ENCODE peak calls at places on chromosomes 3 and 15, in seven cellular contexts. One of them, this sample, is unnamed.

GRCh38 chr3:183885766-183886165 is 1.1 kb upstream of the PARL start:
- DNase-seq in AG08396: no peak
- DNase-seq in stimulated activated CD4-positive, alpha-beta T cell treated with anti-CD3 and anti-CD28 coated beads, Interleukin-15, amount 100 ng/mL, for 24 hours: no peak
- DNase-seq in fibroblast of lung: no peak
- DNase-seq in globus pallidus: no peak
- DNase-seq in IMR-90: no peak
- DNase-seq in activated CD4-positive, alpha-beta memory T cell treated with anti-CD3 and anti-CD28 coated beads, Interleukin-2, amount 10 ng/mL, durations not matched to agents 7 days and 5 days: no peak
- DNase-seq in this sample: no peak

GRCh38 chr15:66862878-66863335 is 160.9 kb downstream of the SMAD6 start:
- DNase-seq in AG08396: peak; percentile 82
- DNase-seq in stimulated activated CD4-positive, alpha-beta T cell treated with anti-CD3 and anti-CD28 coated beads, Interleukin-15, amount 100 ng/mL, for 24 hours: peak; percentile 82
- DNase-seq in fibroblast of lung: peak; percentile 87
- DNase-seq in globus pallidus: peak; percentile 33
- DNase-seq in IMR-90: peak; percentile 87
- DNase-seq in activated CD4-positive, alpha-beta memory T cell treated with anti-CD3 and anti-CD28 coated beads, Interleukin-2, amount 10 ng/mL, durations not matched to agents 7 days and 5 days: peak; percentile 82
- DNase-seq in this sample: peak; percentile 91

GRCh38 chr3:112293368-112294321 is at the start of gene SLC9C1:
- DNase-seq in AG08396: peak; percentile 22
- DNase-seq in stimulated activated CD4-positive, alpha-beta T cell treated with anti-CD3 and anti-CD28 coated beads, Interleukin-15, amount 100 ng/mL, for 24 hours: peak; percentile 38
- DNase-seq in fibroblast of lung: peak; percentile 85
- DNase-seq in globus pallidus: peak; percentile 84
- DNase-seq in IMR-90: peak; percentile 74
- DNase-seq in activated CD4-positive, alpha-beta memory T cell treated with anti-CD3 and anti-CD28 coated beads, Interleukin-2, amount 10 ng/mL, durations not matched to agents 7 days and 5 days: peak; percentile 48
- DNase-seq in this sample: peak; percentile 80

GRCh38 chr3:150469031-150469930 is 61.2 kb downstream of the TSC22D2 start:
- DNase-seq in AG08396: peak; percentile 72
- DNase-seq in stimulated activated CD4-positive, alpha-beta T cell treated with anti-CD3 and anti-CD28 coated beads, Interleukin-15, amount 100 ng/mL, for 24 hours: no peak
- DNase-seq in fibroblast of lung: peak; percentile 77
- DNase-seq in globus pallidus: no peak
- DNase-seq in IMR-90: peak; percentile 98
- DNase-seq in activated CD4-positive, alpha-beta memory T cell treated with anti-CD3 and anti-CD28 coated beads, Interleukin-2, amount 10 ng/mL, durations not matched to agents 7 days and 5 days: no peak
- DNase-seq in this sample: peak; percentile 94

GRCh38 chr3:99929409-99930139 is 111.9 kb downstream of the CMSS1 start:
- DNase-seq in AG08396: peak; percentile 31
- DNase-seq in stimulated activated CD4-positive, alpha-beta T cell treated with anti-CD3 and anti-CD28 coated beads, Interleukin-15, amount 100 ng/mL, for 24 hours: no peak
- DNase-seq in fibroblast of lung: peak; percentile 53
- DNase-seq in globus pallidus: no peak
- DNase-seq in IMR-90: peak; percentile 59
- DNase-seq in activated CD4-positive, alpha-beta memory T cell treated with anti-CD3 and anti-CD28 coated beads, Interleukin-2, amount 10 ng/mL, durations not matched to agents 7 days and 5 days: no peak
- DNase-seq in this sample: peak; percentile 73

GRCh38 chr15:91520848-91521247 is 332.7 kb upstream of the SLCO3A1 start:
- DNase-seq in AG08396: no peak
- DNase-seq in stimulated activated CD4-positive, alpha-beta T cell treated with anti-CD3 and anti-CD28 coated beads, Interleukin-15, amount 100 ng/mL, for 24 hours: no peak
- DNase-seq in fibroblast of lung: no peak
- DNase-seq in globus pallidus: no peak
- DNase-seq in IMR-90: peak; percentile 86
- DNase-seq in activated CD4-positive, alpha-beta memory T cell treated with anti-CD3 and anti-CD28 coated beads, Interleukin-2, amount 10 ng/mL, durations not matched to agents 7 days and 5 days: no peak
- DNase-seq in this sample: no peak

GRCh38 chr15:26967719-26968269 is 3.2 kb upstream of the GABRG3 start:
- DNase-seq in AG08396: no peak
- DNase-seq in stimulated activated CD4-positive, alpha-beta T cell treated with anti-CD3 and anti-CD28 coated beads, Interleukin-15, amount 100 ng/mL, for 24 hours: no peak
- DNase-seq in fibroblast of lung: peak; percentile 21
- DNase-seq in globus pallidus: no peak
- DNase-seq in IMR-90: no peak
- DNase-seq in activated CD4-positive, alpha-beta memory T cell treated with anti-CD3 and anti-CD28 coated beads, Interleukin-2, amount 10 ng/mL, durations not matched to agents 7 days and 5 days: no peak
- DNase-seq in this sample: peak; percentile 81

GRCh38 chr15:40065166-40065565 is 26.2 kb upstream of the SRP14 start:
- DNase-seq in AG08396: no peak
- DNase-seq in stimulated activated CD4-positive, alpha-beta T cell treated with anti-CD3 and anti-CD28 coated beads, Interleukin-15, amount 100 ng/mL, for 24 hours: no peak
- DNase-seq in fibroblast of lung: no peak
- DNase-seq in globus pallidus: no peak
- DNase-seq in IMR-90: no peak
- DNase-seq in activated CD4-positive, alpha-beta memory T cell treated with anti-CD3 and anti-CD28 coated beads, Interleukin-2, amount 10 ng/mL, durations not matched to agents 7 days and 5 days: no peak
- DNase-seq in this sample: no peak

GRCh38 chr3:64445318-64446300 is 220.3 kb upstream of the PRICKLE2 start:
- DNase-seq in AG08396: peak; percentile 72
- DNase-seq in stimulated activated CD4-positive, alpha-beta T cell treated with anti-CD3 and anti-CD28 coated beads, Interleukin-15, amount 100 ng/mL, for 24 hours: peak; percentile 2
- DNase-seq in fibroblast of lung: peak; percentile 42
- DNase-seq in globus pallidus: no peak
- DNase-seq in IMR-90: peak; percentile 28
- DNase-seq in activated CD4-positive, alpha-beta memory T cell treated with anti-CD3 and anti-CD28 coated beads, Interleukin-2, amount 10 ng/mL, durations not matched to agents 7 days and 5 days: no peak
- DNase-seq in this sample: peak; percentile 79

GRCh38 chr3:87120850-87121249 is 106.3 kb upstream of the CHMP2B start:
- DNase-seq in AG08396: no peak
- DNase-seq in stimulated activated CD4-positive, alpha-beta T cell treated with anti-CD3 and anti-CD28 coated beads, Interleukin-15, amount 100 ng/mL, for 24 hours: no peak
- DNase-seq in fibroblast of lung: peak; percentile 3
- DNase-seq in globus pallidus: no peak
- DNase-seq in IMR-90: no peak
- DNase-seq in activated CD4-positive, alpha-beta memory T cell treated with anti-CD3 and anti-CD28 coated beads, Interleukin-2, amount 10 ng/mL, durations not matched to agents 7 days and 5 days: no peak
- DNase-seq in this sample: no peak

GRCh38 chr3:198065897-198066296 is 105.9 kb downstream of the LMLN start:
- DNase-seq in AG08396: no peak
- DNase-seq in stimulated activated CD4-positive, alpha-beta T cell treated with anti-CD3 and anti-CD28 coated beads, Interleukin-15, amount 100 ng/mL, for 24 hours: no peak
- DNase-seq in fibroblast of lung: no peak
- DNase-seq in globus pallidus: no peak
- DNase-seq in IMR-90: no peak
- DNase-seq in activated CD4-positive, alpha-beta memory T cell treated with anti-CD3 and anti-CD28 coated beads, Interleukin-2, amount 10 ng/mL, durations not matched to agents 7 days and 5 days: no peak
- DNase-seq in this sample: no peak

GRCh38 chr15:48352474-48353072 is 21.3 kb downstream of the DUT start:
- DNase-seq in AG08396: peak; percentile 21
- DNase-seq in stimulated activated CD4-positive, alpha-beta T cell treated with anti-CD3 and anti-CD28 coated beads, Interleukin-15, amount 100 ng/mL, for 24 hours: peak; percentile 61
- DNase-seq in fibroblast of lung: peak; percentile 74
- DNase-seq in globus pallidus: peak; percentile 60
- DNase-seq in IMR-90: peak; percentile 69
- DNase-seq in activated CD4-positive, alpha-beta memory T cell treated with anti-CD3 and anti-CD28 coated beads, Interleukin-2, amount 10 ng/mL, durations not matched to agents 7 days and 5 days: peak; percentile 61
- DNase-seq in this sample: peak; percentile 81

GRCh38 chr15:88624156-88624970 is 3.2 kb downstream of the AEN start:
- DNase-seq in AG08396: no peak
- DNase-seq in stimulated activated CD4-positive, alpha-beta T cell treated with anti-CD3 and anti-CD28 coated beads, Interleukin-15, amount 100 ng/mL, for 24 hours: peak; percentile 37
- DNase-seq in fibroblast of lung: peak; percentile 75
- DNase-seq in globus pallidus: peak; percentile 62
- DNase-seq in IMR-90: peak; percentile 61
- DNase-seq in activated CD4-positive, alpha-beta memory T cell treated with anti-CD3 and anti-CD28 coated beads, Interleukin-2, amount 10 ng/mL, durations not matched to agents 7 days and 5 days: peak; percentile 56
- DNase-seq in this sample: peak; percentile 57

GRCh38 chr3:42055291-42055690 is 35.9 kb upstream of the TRAK1 start:
- DNase-seq in AG08396: no peak
- DNase-seq in stimulated activated CD4-positive, alpha-beta T cell treated with anti-CD3 and anti-CD28 coated beads, Interleukin-15, amount 100 ng/mL, for 24 hours: no peak
- DNase-seq in fibroblast of lung: peak; percentile 66
- DNase-seq in globus pallidus: no peak
- DNase-seq in IMR-90: peak; percentile 85
- DNase-seq in activated CD4-positive, alpha-beta memory T cell treated with anti-CD3 and anti-CD28 coated beads, Interleukin-2, amount 10 ng/mL, durations not matched to agents 7 days and 5 days: no peak
- DNase-seq in this sample: no peak

GRCh38 chr15:64356443-64357040 is 569 bp upstream of the CSNK1G1 start:
- DNase-seq in AG08396: peak; percentile 53
- DNase-seq in stimulated activated CD4-positive, alpha-beta T cell treated with anti-CD3 and anti-CD28 coated beads, Interleukin-15, amount 100 ng/mL, for 24 hours: no peak
- DNase-seq in fibroblast of lung: peak; percentile 93
- DNase-seq in globus pallidus: no peak
- DNase-seq in IMR-90: peak; percentile 87
- DNase-seq in activated CD4-positive, alpha-beta memory T cell treated with anti-CD3 and anti-CD28 coated beads, Interleukin-2, amount 10 ng/mL, durations not matched to agents 7 days and 5 days: no peak
- DNase-seq in this sample: no peak

GRCh38 chr15:59762558-59762957 is 73.4 kb upstream of the BNIP2 start:
- DNase-seq in AG08396: no peak
- DNase-seq in stimulated activated CD4-positive, alpha-beta T cell treated with anti-CD3 and anti-CD28 coated beads, Interleukin-15, amount 100 ng/mL, for 24 hours: no peak
- DNase-seq in fibroblast of lung: no peak
- DNase-seq in globus pallidus: no peak
- DNase-seq in IMR-90: no peak
- DNase-seq in activated CD4-positive, alpha-beta memory T cell treated with anti-CD3 and anti-CD28 coated beads, Interleukin-2, amount 10 ng/mL, durations not matched to agents 7 days and 5 days: no peak
- DNase-seq in this sample: no peak

GRCh38 chr15:58701376-58701775 is 48.1 kb downstream of the ADAM10 start:
- DNase-seq in AG08396: no peak
- DNase-seq in stimulated activated CD4-positive, alpha-beta T cell treated with anti-CD3 and anti-CD28 coated beads, Interleukin-15, amount 100 ng/mL, for 24 hours: no peak
- DNase-seq in fibroblast of lung: no peak
- DNase-seq in globus pallidus: no peak
- DNase-seq in IMR-90: no peak
- DNase-seq in activated CD4-positive, alpha-beta memory T cell treated with anti-CD3 and anti-CD28 coated beads, Interleukin-2, amount 10 ng/mL, durations not matched to agents 7 days and 5 days: no peak
- DNase-seq in this sample: no peak

GRCh38 chr3:125644036-125645025 is 49.0 kb upstream of the OSBPL11 start:
- DNase-seq in AG08396: no peak
- DNase-seq in stimulated activated CD4-positive, alpha-beta T cell treated with anti-CD3 and anti-CD28 coated beads, Interleukin-15, amount 100 ng/mL, for 24 hours: no peak
- DNase-seq in fibroblast of lung: peak; percentile 84
- DNase-seq in globus pallidus: peak; percentile 61
- DNase-seq in IMR-90: peak; percentile 8
- DNase-seq in activated CD4-positive, alpha-beta memory T cell treated with anti-CD3 and anti-CD28 coated beads, Interleukin-2, amount 10 ng/mL, durations not matched to agents 7 days and 5 days: no peak
- DNase-seq in this sample: no peak

GRCh38 chr15:100255644-100256043 is 86.1 kb downstream of the ADAMTS17 start:
- DNase-seq in AG08396: no peak
- DNase-seq in stimulated activated CD4-positive, alpha-beta T cell treated with anti-CD3 and anti-CD28 coated beads, Interleukin-15, amount 100 ng/mL, for 24 hours: no peak
- DNase-seq in fibroblast of lung: no peak
- DNase-seq in globus pallidus: no peak
- DNase-seq in IMR-90: no peak
- DNase-seq in activated CD4-positive, alpha-beta memory T cell treated with anti-CD3 and anti-CD28 coated beads, Interleukin-2, amount 10 ng/mL, durations not matched to agents 7 days and 5 days: no peak
- DNase-seq in this sample: no peak

GRCh38 chr3:101954361-101954760 is 105.0 kb downstream of the NFKBIZ start:
- DNase-seq in AG08396: no peak
- DNase-seq in stimulated activated CD4-positive, alpha-beta T cell treated with anti-CD3 and anti-CD28 coated beads, Interleukin-15, amount 100 ng/mL, for 24 hours: no peak
- DNase-seq in fibroblast of lung: no peak
- DNase-seq in globus pallidus: no peak
- DNase-seq in IMR-90: no peak
- DNase-seq in activated CD4-positive, alpha-beta memory T cell treated with anti-CD3 and anti-CD28 coated beads, Interleukin-2, amount 10 ng/mL, durations not matched to agents 7 days and 5 days: no peak
- DNase-seq in this sample: no peak

GRCh38 chr3:46715507-46716175 is 2.0 kb downstream of the PRSS50 start:
- DNase-seq in AG08396: no peak
- DNase-seq in stimulated activated CD4-positive, alpha-beta T cell treated with anti-CD3 and anti-CD28 coated beads, Interleukin-15, amount 100 ng/mL, for 24 hours: no peak
- DNase-seq in fibroblast of lung: no peak
- DNase-seq in globus pallidus: no peak
- DNase-seq in IMR-90: no peak
- DNase-seq in activated CD4-positive, alpha-beta memory T cell treated with anti-CD3 and anti-CD28 coated beads, Interleukin-2, amount 10 ng/mL, durations not matched to agents 7 days and 5 days: no peak
- DNase-seq in this sample: no peak

GRCh38 chr3:100088735-100089368 is 25.4 kb downstream of the FILIP1L start:
- DNase-seq in AG08396: no peak
- DNase-seq in stimulated activated CD4-positive, alpha-beta T cell treated with anti-CD3 and anti-CD28 coated beads, Interleukin-15, amount 100 ng/mL, for 24 hours: no peak
- DNase-seq in fibroblast of lung: no peak
- DNase-seq in globus pallidus: no peak
- DNase-seq in IMR-90: no peak
- DNase-seq in activated CD4-positive, alpha-beta memory T cell treated with anti-CD3 and anti-CD28 coated beads, Interleukin-2, amount 10 ng/mL, durations not matched to agents 7 days and 5 days: no peak
- DNase-seq in this sample: no peak

GRCh38 chr3:4460334-4460733 is 6.7 kb downstream of the SUMF1 start:
- DNase-seq in AG08396: no peak
- DNase-seq in stimulated activated CD4-positive, alpha-beta T cell treated with anti-CD3 and anti-CD28 coated beads, Interleukin-15, amount 100 ng/mL, for 24 hours: no peak
- DNase-seq in fibroblast of lung: no peak
- DNase-seq in globus pallidus: no peak
- DNase-seq in IMR-90: no peak
- DNase-seq in activated CD4-positive, alpha-beta memory T cell treated with anti-CD3 and anti-CD28 coated beads, Interleukin-2, amount 10 ng/mL, durations not matched to agents 7 days and 5 days: no peak
- DNase-seq in this sample: no peak

GRCh38 chr15:77693576-77693975 is 60.9 kb upstream of the LINGO1 start:
- DNase-seq in AG08396: no peak
- DNase-seq in stimulated activated CD4-positive, alpha-beta T cell treated with anti-CD3 and anti-CD28 coated beads, Interleukin-15, amount 100 ng/mL, for 24 hours: no peak
- DNase-seq in fibroblast of lung: no peak
- DNase-seq in globus pallidus: no peak
- DNase-seq in IMR-90: no peak
- DNase-seq in activated CD4-positive, alpha-beta memory T cell treated with anti-CD3 and anti-CD28 coated beads, Interleukin-2, amount 10 ng/mL, durations not matched to agents 7 days and 5 days: no peak
- DNase-seq in this sample: no peak

GRCh38 chr15:78842519-78842918 is 30.2 kb upstream of the MORF4L1 start:
- DNase-seq in AG08396: no peak
- DNase-seq in stimulated activated CD4-positive, alpha-beta T cell treated with anti-CD3 and anti-CD28 coated beads, Interleukin-15, amount 100 ng/mL, for 24 hours: no peak
- DNase-seq in fibroblast of lung: no peak
- DNase-seq in globus pallidus: no peak
- DNase-seq in IMR-90: no peak
- DNase-seq in activated CD4-positive, alpha-beta memory T cell treated with anti-CD3 and anti-CD28 coated beads, Interleukin-2, amount 10 ng/mL, durations not matched to agents 7 days and 5 days: no peak
- DNase-seq in this sample: no peak

GRCh38 chr3:122519693-122520092 is 5.0 kb upstream of the KPNA1 start:
- DNase-seq in AG08396: no peak
- DNase-seq in stimulated activated CD4-positive, alpha-beta T cell treated with anti-CD3 and anti-CD28 coated beads, Interleukin-15, amount 100 ng/mL, for 24 hours: no peak
- DNase-seq in fibroblast of lung: peak; percentile 31
- DNase-seq in globus pallidus: no peak
- DNase-seq in IMR-90: no peak
- DNase-seq in activated CD4-positive, alpha-beta memory T cell treated with anti-CD3 and anti-CD28 coated beads, Interleukin-2, amount 10 ng/mL, durations not matched to agents 7 days and 5 days: no peak
- DNase-seq in this sample: no peak

GRCh38 chr15:57149196-57149595 is 227.1 kb upstream of the CGNL1 start:
- DNase-seq in AG08396: no peak
- DNase-seq in stimulated activated CD4-positive, alpha-beta T cell treated with anti-CD3 and anti-CD28 coated beads, Interleukin-15, amount 100 ng/mL, for 24 hours: no peak
- DNase-seq in fibroblast of lung: peak; percentile 68
- DNase-seq in globus pallidus: no peak
- DNase-seq in IMR-90: peak; percentile 51
- DNase-seq in activated CD4-positive, alpha-beta memory T cell treated with anti-CD3 and anti-CD28 coated beads, Interleukin-2, amount 10 ng/mL, durations not matched to agents 7 days and 5 days: no peak
- DNase-seq in this sample: no peak

GRCh38 chr3:187445352-187445751 is 77.2 kb downstream of the RTP4 start:
- DNase-seq in AG08396: no peak
- DNase-seq in stimulated activated CD4-positive, alpha-beta T cell treated with anti-CD3 and anti-CD28 coated beads, Interleukin-15, amount 100 ng/mL, for 24 hours: no peak
- DNase-seq in fibroblast of lung: no peak
- DNase-seq in globus pallidus: peak; percentile 77
- DNase-seq in IMR-90: no peak
- DNase-seq in activated CD4-positive, alpha-beta memory T cell treated with anti-CD3 and anti-CD28 coated beads, Interleukin-2, amount 10 ng/mL, durations not matched to agents 7 days and 5 days: no peak
- DNase-seq in this sample: no peak

GRCh38 chr15:77528290-77528967 is 104.3 kb downstream of the LINGO1 start:
- DNase-seq in AG08396: no peak
- DNase-seq in stimulated activated CD4-positive, alpha-beta T cell treated with anti-CD3 and anti-CD28 coated beads, Interleukin-15, amount 100 ng/mL, for 24 hours: no peak
- DNase-seq in fibroblast of lung: no peak
- DNase-seq in globus pallidus: no peak
- DNase-seq in IMR-90: no peak
- DNase-seq in activated CD4-positive, alpha-beta memory T cell treated with anti-CD3 and anti-CD28 coated beads, Interleukin-2, amount 10 ng/mL, durations not matched to agents 7 days and 5 days: no peak
- DNase-seq in this sample: no peak

GRCh38 chr3:10703875-10704274 is 112.2 kb upstream of the SLC6A11 start:
- DNase-seq in AG08396: no peak
- DNase-seq in stimulated activated CD4-positive, alpha-beta T cell treated with anti-CD3 and anti-CD28 coated beads, Interleukin-15, amount 100 ng/mL, for 24 hours: no peak
- DNase-seq in fibroblast of lung: peak; percentile 4
- DNase-seq in globus pallidus: no peak
- DNase-seq in IMR-90: peak; percentile 23
- DNase-seq in activated CD4-positive, alpha-beta memory T cell treated with anti-CD3 and anti-CD28 coated beads, Interleukin-2, amount 10 ng/mL, durations not matched to agents 7 days and 5 days: no peak
- DNase-seq in this sample: peak; percentile 62

GRCh38 chr3:123122525-123123315 is 55.9 kb downstream of the PDIA5 start:
- DNase-seq in AG08396: no peak
- DNase-seq in stimulated activated CD4-positive, alpha-beta T cell treated with anti-CD3 and anti-CD28 coated beads, Interleukin-15, amount 100 ng/mL, for 24 hours: no peak
- DNase-seq in fibroblast of lung: peak; percentile 12
- DNase-seq in globus pallidus: no peak
- DNase-seq in IMR-90: peak; percentile 40
- DNase-seq in activated CD4-positive, alpha-beta memory T cell treated with anti-CD3 and anti-CD28 coated beads, Interleukin-2, amount 10 ng/mL, durations not matched to agents 7 days and 5 days: no peak
- DNase-seq in this sample: peak; percentile 61

GRCh38 chr15:71451080-71451479 is 335.8 kb downstream of the THSD4 start:
- DNase-seq in AG08396: no peak
- DNase-seq in stimulated activated CD4-positive, alpha-beta T cell treated with anti-CD3 and anti-CD28 coated beads, Interleukin-15, amount 100 ng/mL, for 24 hours: no peak
- DNase-seq in fibroblast of lung: no peak
- DNase-seq in globus pallidus: no peak
- DNase-seq in IMR-90: no peak
- DNase-seq in activated CD4-positive, alpha-beta memory T cell treated with anti-CD3 and anti-CD28 coated beads, Interleukin-2, amount 10 ng/mL, durations not matched to agents 7 days and 5 days: no peak
- DNase-seq in this sample: no peak

GRCh38 chr3:195450731-195451229 is 8.0 kb upstream of the ACAP2 start:
- DNase-seq in AG08396: peak; percentile 61
- DNase-seq in stimulated activated CD4-positive, alpha-beta T cell treated with anti-CD3 and anti-CD28 coated beads, Interleukin-15, amount 100 ng/mL, for 24 hours: no peak
- DNase-seq in fibroblast of lung: peak; percentile 94
- DNase-seq in globus pallidus: no peak
- DNase-seq in IMR-90: peak; percentile 91
- DNase-seq in activated CD4-positive, alpha-beta memory T cell treated with anti-CD3 and anti-CD28 coated beads, Interleukin-2, amount 10 ng/mL, durations not matched to agents 7 days and 5 days: no peak
- DNase-seq in this sample: no peak

GRCh38 chr15:74950078-74951000 is 6.2 kb downstream of the RPP25 start:
- DNase-seq in AG08396: peak; percentile 75
- DNase-seq in stimulated activated CD4-positive, alpha-beta T cell treated with anti-CD3 and anti-CD28 coated beads, Interleukin-15, amount 100 ng/mL, for 24 hours: peak; percentile 84
- DNase-seq in fibroblast of lung: peak; percentile 74
- DNase-seq in globus pallidus: peak; percentile 77
- DNase-seq in IMR-90: peak; percentile 67
- DNase-seq in activated CD4-positive, alpha-beta memory T cell treated with anti-CD3 and anti-CD28 coated beads, Interleukin-2, amount 10 ng/mL, durations not matched to agents 7 days and 5 days: peak; percentile 83
- DNase-seq in this sample: peak; percentile 88

GRCh38 chr3:178195824-178196223 is 340.4 kb upstream of the KCNMB2 start:
- DNase-seq in AG08396: peak; percentile 9
- DNase-seq in stimulated activated CD4-positive, alpha-beta T cell treated with anti-CD3 and anti-CD28 coated beads, Interleukin-15, amount 100 ng/mL, for 24 hours: no peak
- DNase-seq in fibroblast of lung: peak; percentile 19
- DNase-seq in globus pallidus: no peak
- DNase-seq in IMR-90: peak; percentile 62
- DNase-seq in activated CD4-positive, alpha-beta memory T cell treated with anti-CD3 and anti-CD28 coated beads, Interleukin-2, amount 10 ng/mL, durations not matched to agents 7 days and 5 days: no peak
- DNase-seq in this sample: peak; percentile 54

GRCh38 chr3:58102976-58103447 is 94.8 kb downstream of the FLNB start:
- DNase-seq in AG08396: no peak
- DNase-seq in stimulated activated CD4-positive, alpha-beta T cell treated with anti-CD3 and anti-CD28 coated beads, Interleukin-15, amount 100 ng/mL, for 24 hours: no peak
- DNase-seq in fibroblast of lung: no peak
- DNase-seq in globus pallidus: no peak
- DNase-seq in IMR-90: no peak
- DNase-seq in activated CD4-positive, alpha-beta memory T cell treated with anti-CD3 and anti-CD28 coated beads, Interleukin-2, amount 10 ng/mL, durations not matched to agents 7 days and 5 days: no peak
- DNase-seq in this sample: no peak

GRCh38 chr3:4976109-4976508 is 3.1 kb upstream of the BHLHE40 start:
- DNase-seq in AG08396: no peak
- DNase-seq in stimulated activated CD4-positive, alpha-beta T cell treated with anti-CD3 and anti-CD28 coated beads, Interleukin-15, amount 100 ng/mL, for 24 hours: peak; percentile 75
- DNase-seq in fibroblast of lung: peak; percentile 69
- DNase-seq in globus pallidus: no peak
- DNase-seq in IMR-90: peak; percentile 63
- DNase-seq in activated CD4-positive, alpha-beta memory T cell treated with anti-CD3 and anti-CD28 coated beads, Interleukin-2, amount 10 ng/mL, durations not matched to agents 7 days and 5 days: peak; percentile 73
- DNase-seq in this sample: peak; percentile 59